ENCODE peak calls at places on chromosome 6, in seven cellular contexts. M is GM12865; Z is stimulated activated CD4-positive, alpha-beta T cell treated with anti-CD3 and anti-CD28 coated beads, Interleukin-4, amount 100 ng/mL, for 4 hours; G is adipocyte; W is T-helper 2 cell; Y is pancreas; P is cardiac fibroblast. N is an unnamed sample.

GRCh38 chr6:118787746-118788419 is 106.1 kb upstream of the ASF1A start:
- DNase-seq in Y (no peak), Z (peak; percentile 11), W (no peak), P (peak; percentile 43), M (no peak), G (no peak), N (peak; percentile 12)

GRCh38 chr6:77017537-77017936 is 445.8 kb downstream of the HTR1B start:
- DNase-seq in W (no peak), P (no peak), Z (no peak), M (no peak), G (no peak), Y (no peak), N (no peak)

GRCh38 chr6:46476301-46476700 is 14.9 kb downstream of the RCAN2 start:
- DNase-seq in M (no peak), W (no peak), Y (no peak), Z (no peak), P (peak; percentile 19), G (no peak), N (no peak)

GRCh38 chr6:166687538-166688259 is 60.6 kb upstream of the RPS6KA2 start:
- DNase-seq in W (no peak), Y (no peak), P (no peak), Z (no peak), G (no peak), M (no peak), N (no peak)

GRCh38 chr6:132060591-132060990 is 109.4 kb upstream of the CCN2 start:
- DNase-seq in Y (no peak), G (peak; percentile 67), M (no peak), Z (no peak), W (no peak), P (peak; percentile 91), N (no peak)

GRCh38 chr6:125511809-125512341 is 210.1 kb upstream of the HDDC2 start:
- DNase-seq in Y (no peak), P (peak; percentile 69), W (no peak), G (peak; percentile 19), Z (no peak), M (no peak), N (no peak)

GRCh38 chr6:126824815-126825214 is 293.7 kb upstream of the RSPO3 start:
- DNase-seq in P (no peak), G (no peak), W (no peak), Y (no peak), M (no peak), Z (no peak), N (no peak)

GRCh38 chr6:167219967-167220512 is 62.3 kb upstream of the GPR31 start:
- DNase-seq in P (no peak), G (no peak), M (no peak), Z (no peak), W (no peak), Y (no peak), N (no peak)

GRCh38 chr6:155188707-155189496 is 74.9 kb upstream of the CLDN20 start:
- DNase-seq in Y (no peak), P (peak; percentile 98), Z (no peak), W (no peak), G (peak; percentile 74), M (no peak), N (no peak)

GRCh38 chr6:55886185-55886836 is 10.9 kb upstream of the BMP5 start:
- DNase-seq in W (no peak), P (peak; percentile 48), Y (no peak), M (peak; percentile 10), Z (no peak), G (peak; percentile 80), N (no peak)

GRCh38 chr6:111573118-111573883 is 32.4 kb downstream of the TRAF3IP2 start:
- DNase-seq in G (peak; percentile 61), P (peak; percentile 81), W (no peak), Y (no peak), M (no peak), Z (no peak), N (no peak)

GRCh38 chr6:20202070-20202658 is 10.1 kb downstream of the MBOAT1 start:
- DNase-seq in M (peak; percentile 87), W (no peak), G (peak; percentile 49), P (peak; percentile 74), Z (no peak), Y (no peak), N (no peak)

GRCh38 chr6:14092861-14093789 is 24.4 kb upstream of the CD83 start:
- DNase-seq in Z (no peak), M (no peak), P (peak; percentile 16), Y (no peak), G (no peak), W (no peak), N (no peak)

GRCh38 chr6:96065211-96065610 is 49.4 kb downstream of the FUT9 start:
- DNase-seq in M (no peak), Y (no peak), Z (no peak), G (no peak), W (no peak), P (no peak), N (no peak)

GRCh38 chr6:15411766-15412165 is 165.9 kb downstream of the JARID2 start:
- DNase-seq in Y (no peak), Z (no peak), M (no peak), G (no peak), P (no peak), W (no peak), N (no peak)

GRCh38 chr6:82484737-82485650 is 121.4 kb downstream of the TPBG start:
- DNase-seq in G (no peak), Z (no peak), Y (no peak), P (no peak), W (no peak), M (no peak), N (no peak)

GRCh38 chr6:35728663-35729348 is 8.0 kb upstream of the ARMC12 start:
- DNase-seq in G (no peak), Y (peak; percentile 76), M (no peak), P (no peak), W (no peak), Z (peak; percentile 32), N (no peak)

N was measured in T-helper 22 cell.